ENCODE peak calls at places on chromosome 19, in nine cellular contexts. N is hepatocyte, I is PC-3, H is OCI-LY7, P is GM23338, V is GM23248, R is MM.1S, F is HCT116, Y is SK-N-SH. G is an unnamed sample.

GRCh38 chr19:4449022-4449825 is 8.4 kb downstream of the UBXN6 start:
- DNase-seq in N (no peak), I (no peak), H (no peak), P (no peak), V (no peak), R (no peak), F (no peak), Y (peak; percentile 41), G (no peak)

GRCh38 chr19:7787141-7787540 is 24.1 kb downstream of the CLEC4M start:
- DNase-seq in N (no peak), I (no peak), H (no peak), P (peak; percentile 85), V (no peak), R (no peak), F (no peak), Y (no peak), G (no peak)

GRCh38 chr19:34712606-34713261 is 21.3 kb upstream of the ZNF181 start:
- DNase-seq in N (peak; percentile 83), I (peak; percentile 77), H (peak; percentile 82), P (peak; percentile 93), V (peak; percentile 82), R (peak; percentile 81), F (peak; percentile 71), Y (peak; percentile 55), G (peak; percentile 86)

GRCh38 chr19:899363-900301 is 6.3 kb downstream of the RNU6-9 start:
- DNase-seq in N (no peak), I (no peak), H (no peak), P (no peak), V (no peak), R (no peak), F (no peak), Y (no peak), G (no peak)

GRCh38 chr19:49684251-49684982 is 5.0 kb upstream of the ADM5 start:
- DNase-seq in N (peak; percentile 19), I (peak; percentile 35), H (no peak), P (peak; percentile 75), V (peak; percentile 47), R (no peak), F (no peak), Y (peak; percentile 68), G (peak; percentile 42)

GRCh38 chr19:4388171-4389063 is 11.9 kb downstream of the SH3GL1 start:
- DNase-seq in N (peak; percentile 49), I (peak; percentile 52), H (no peak), P (no peak), V (peak; percentile 58), R (no peak), F (no peak), Y (no peak), G (peak; percentile 58)

GRCh38 chr19:30908262-30908771 is 440.9 kb downstream of the TSHZ3 start:
- DNase-seq in N (no peak), I (no peak), H (no peak), P (no peak), V (no peak), R (no peak), F (no peak), Y (no peak), G (no peak)

GRCh38 chr19:10095948-10096614 is 6.4 kb downstream of the ANGPTL6 start:
- DNase-seq in N (peak; percentile 98), I (peak; percentile 99), H (peak; percentile 95), P (peak; percentile 87), V (peak; percentile 96), R (peak; percentile 96), F (peak; percentile 75), Y (peak; percentile 99), G (peak; percentile 96)

GRCh38 chr19:12945479-12946091 is at the start of gene RAD23A:
- DNase-seq in N (peak; percentile 100), I (peak; percentile 100), H (peak; percentile 99), P (peak; percentile 99), V (peak; percentile 100), R (peak; percentile 98), F (peak; percentile 96), Y (peak; percentile 95), G (peak; percentile 100)

GRCh38 chr19:7644550-7644877 is 7.6 kb downstream of the STXBP2 start:
- DNase-seq in N (no peak), I (no peak), H (no peak), P (no peak), V (no peak), R (no peak), F (no peak), Y (peak; percentile 18), G (no peak)

GRCh38 chr19:54180691-54181091 is 7.7 kb upstream of the TMC4 start:
- DNase-seq in N (no peak), I (peak; percentile 1), H (no peak), P (no peak), V (no peak), R (no peak), F (no peak), Y (no peak), G (no peak)

GRCh38 chr19:11356074-11356397 is 804 bp downstream of the PLPPR2 start:
- DNase-seq in N (no peak), I (no peak), H (no peak), P (no peak), V (no peak), R (no peak), F (no peak), Y (no peak), G (no peak)

GRCh38 chr19:17560205-17560595 is 4.8 kb downstream of the COLGALT1 start:
- DNase-seq in N (peak; percentile 60), I (no peak), H (no peak), P (no peak), V (peak; percentile 95), R (no peak), F (no peak), Y (no peak), G (no peak)

GRCh38 chr19:19488875-19489690 is 26.3 kb downstream of the TSSK6 start:
- DNase-seq in N (peak; percentile 93), I (peak; percentile 72), H (peak; percentile 93), P (peak; percentile 99), V (peak; percentile 97), R (peak; percentile 44), F (peak; percentile 89), Y (peak; percentile 82), G (peak; percentile 82)

GRCh38 chr19:51521796-51522195 is 9.7 kb downstream of the SIGLEC6 start:
- DNase-seq in N (no peak), I (no peak), H (no peak), P (no peak), V (no peak), R (no peak), F (no peak), Y (no peak), G (no peak)

GRCh38 chr19:15331419-15332310 is 674 bp downstream of the BRD4 start:
- DNase-seq in N (peak; percentile 84), I (peak; percentile 43), H (peak; percentile 71), P (peak; percentile 55), V (peak; percentile 80), R (peak; percentile 52), F (no peak), Y (peak; percentile 88), G (peak; percentile 74)

GRCh38 chr19:35522745-35523327 is 5.3 kb downstream of the SBSN start:
- DNase-seq in N (no peak), I (no peak), H (no peak), P (no peak), V (no peak), R (no peak), F (no peak), Y (no peak), G (no peak)

GRCh38 chr19:21092107-21092506 is 10.1 kb downstream of the ZNF714 start:
- DNase-seq in N (peak; percentile 6), I (no peak), H (no peak), P (no peak), V (peak; percentile 18), R (no peak), F (no peak), Y (no peak), G (no peak)

GRCh38 chr19:30447276-30447870 is 75.2 kb downstream of the ZNF536 start:
- DNase-seq in N (no peak), I (no peak), H (no peak), P (no peak), V (peak; percentile 51), R (no peak), F (no peak), Y (no peak), G (no peak)

DNA sequence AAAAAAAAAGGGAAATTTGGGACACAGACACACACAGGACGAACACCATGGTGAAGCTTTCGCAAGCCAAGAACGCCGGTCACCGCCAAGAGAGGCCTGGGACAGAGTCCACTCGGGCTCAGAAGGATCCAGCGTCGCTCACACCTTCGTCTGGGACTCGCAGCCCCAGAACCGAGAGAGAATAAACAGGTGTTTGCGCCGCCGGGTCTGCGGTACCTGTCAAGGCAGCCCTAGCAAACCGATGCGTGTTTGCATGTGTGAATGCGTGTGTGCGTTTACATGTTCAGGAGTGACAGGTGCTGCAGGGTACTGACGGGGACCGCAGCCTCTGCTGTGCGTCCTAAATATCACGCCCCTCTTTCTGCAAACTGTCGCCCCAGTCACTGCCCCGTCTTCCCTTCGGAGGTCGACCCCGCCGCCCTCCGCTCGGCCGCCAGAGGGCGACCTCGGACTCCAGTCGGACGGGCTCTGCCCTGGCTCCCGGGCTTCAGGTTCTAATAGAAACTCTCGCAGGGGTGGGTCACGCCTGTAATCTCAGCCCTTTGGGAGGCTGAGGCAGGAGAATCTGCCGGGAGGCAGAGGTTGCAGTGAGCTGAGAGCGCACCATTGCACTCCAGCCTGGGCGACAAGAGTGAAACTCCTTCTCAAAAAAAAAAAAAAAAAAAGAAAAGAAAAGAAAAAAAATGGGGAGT is 11.8 kb upstream of the CSNK1G2 start:
- DNase-seq in N (peak; percentile 91), I (peak; percentile 76), H (peak; percentile 89), P (peak; percentile 89), V (peak; percentile 89), R (peak; percentile 87), F (peak; percentile 61), Y (peak; percentile 93), G (peak; percentile 93)
- TF ChIP-seq EZH2phosphoT487 in N (no peak), I (no peak), H (no peak), P (no peak), V (no peak), R (no peak), F (no peak), Y (no peak), G (no peak)

GRCh38 chr19:39802958-39803357 is 24.3 kb downstream of the LEUTX start:
- DNase-seq in N (no peak), I (no peak), H (no peak), P (peak; percentile 61), V (no peak), R (no peak), F (no peak), Y (no peak), G (peak; percentile 3)
- H2AFZ ChIP-seq in N (no peak overlapping the region), I (no peak overlapping the region), H (no peak overlapping the region), P (peak overlapping the region; percentile 96), V (no peak overlapping the region), R (no peak overlapping the region), F (no peak overlapping the region), Y (no peak overlapping the region), G (peak overlapping the region; percentile 73)

DNA sequence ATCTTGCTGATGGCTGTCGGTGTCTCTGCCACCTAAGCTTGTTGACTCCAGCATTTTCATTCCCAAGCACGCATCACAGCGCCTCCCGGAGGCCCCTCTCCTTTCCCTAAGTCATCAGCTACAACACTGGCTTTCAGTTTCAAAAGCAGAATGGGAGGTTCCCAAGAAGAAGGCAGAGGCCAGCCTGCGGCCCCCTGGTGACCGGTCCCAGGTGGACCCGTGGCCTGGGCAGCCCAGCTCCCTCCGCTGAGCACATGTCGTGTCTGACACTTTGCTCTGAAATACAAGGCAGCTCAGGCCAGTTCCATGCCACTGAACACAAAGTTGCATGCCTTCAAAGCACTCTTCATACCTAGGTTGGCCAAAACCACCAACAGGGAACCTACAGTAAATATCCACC is 8.5 kb downstream of the MLLT1 start:
- DNase-seq in N (no peak), I (no peak), H (no peak), P (peak; percentile 62), V (peak; percentile 67), R (no peak), F (no peak), Y (peak; percentile 67), G (no peak)
- TF ChIP-seq EZH2phosphoT487 in N (no peak), I (no peak), H (no peak), P (no peak), V (no peak), R (no peak), F (no peak), Y (no peak), G (no peak)

GRCh38 chr19:48424694-48425219 is 21.0 kb upstream of the GRWD1 start:
- DNase-seq in N (no peak), I (peak; percentile 37), H (peak; percentile 34), P (peak; percentile 45), V (peak; percentile 49), R (no peak), F (no peak), Y (no peak), G (no peak)
- H2AFZ ChIP-seq in N (peak overlapping the region; percentile 2), I (peak overlapping the region; percentile 86), H (peak overlapping the region; percentile 87), P (no peak overlapping the region), V (peak overlapping the region; percentile 66), R (no peak overlapping the region), F (no peak overlapping the region), Y (peak overlapping the region; percentile 97), G (no peak overlapping the region)